ENCODE peak calls at places on chromosomes 3 and 15, in nine cellular contexts. B, A, H, Z, P, S, V, I and U are unnamed samples.

GRCh38 chr3:86923071-86923476 is 67.9 kb downstream of the VGLL3 start:
- DNase-seq in B (no peak), A (no peak), H (no peak), Z (peak; percentile 90), P (no peak), S (no peak), V (no peak), I (no peak), U (no peak)

GRCh38 chr15:56832125-56832524 is 86.3 kb upstream of the TCF12 start:
- DNase-seq in B (no peak), A (no peak), H (no peak), Z (no peak), P (no peak), S (peak; percentile 65), V (peak; percentile 14), I (peak; percentile 54), U (peak; percentile 79)

GRCh38 chr15:81400640-81401236 is 26.7 kb upstream of the TMC3 start:
- DNase-seq in B (peak; percentile 18), A (no peak), H (no peak), Z (peak; percentile 43), P (no peak), S (no peak), V (peak; percentile 20), I (no peak), U (peak; percentile 56)

GRCh38 chr3:58414538-58415197 is 19.0 kb downstream of the PDHB start:
- DNase-seq in B (peak; percentile 29), A (peak; percentile 4), H (peak; percentile 41), Z (peak; percentile 64), P (no peak), S (peak; percentile 44), V (peak; percentile 66), I (no peak), U (peak; percentile 83)

GRCh38 chr3:194154346-194154745 is 18.4 kb downstream of the HES1 start:
- DNase-seq in B (no peak), A (no peak), H (no peak), Z (no peak), P (no peak), S (no peak), V (no peak), I (no peak), U (no peak)

GRCh38 chr15:55527150-55527549 is 19.1 kb upstream of the DNAAF4 start:
- DNase-seq in B (no peak), A (no peak), H (no peak), Z (no peak), P (no peak), S (no peak), V (no peak), I (no peak), U (no peak)

GRCh38 chr15:45458746-45459403 is 63.7 kb downstream of the SLC30A4 start:
- DNase-seq in B (peak; percentile 43), A (peak; percentile 65), H (peak; percentile 87), Z (peak; percentile 63), P (no peak), S (peak; percentile 73), V (peak; percentile 82), I (peak; percentile 76), U (peak; percentile 83)

GRCh38 chr3:64190517-64191515 is 34.5 kb downstream of the PRICKLE2 start:
- DNase-seq in B (no peak), A (no peak), H (no peak), Z (peak; percentile 85), P (no peak), S (no peak), V (no peak), I (no peak), U (no peak)

GRCh38 chr3:123871946-123872345 is 12.2 kb downstream of the MYLK start:
- DNase-seq in B (no peak), A (no peak), H (no peak), Z (no peak), P (no peak), S (no peak), V (no peak), I (no peak), U (no peak)

GRCh38 chr3:39961404-39961693 is 151.9 kb downstream of the MYRIP start:
- DNase-seq in B (no peak), A (no peak), H (no peak), Z (no peak), P (no peak), S (no peak), V (no peak), I (no peak), U (no peak)

GRCh38 chr3:111596328-111596727 is 1.2 kb upstream of the ZBED2 start:
- DNase-seq in B (no peak), A (no peak), H (no peak), Z (no peak), P (no peak), S (no peak), V (no peak), I (no peak), U (no peak)

GRCh38 chr3:34178415-34178814 is 380.0 kb downstream of the PDCD6IP start:
- DNase-seq in B (no peak), A (no peak), H (no peak), Z (no peak), P (no peak), S (no peak), V (no peak), I (no peak), U (no peak)

GRCh38 chr3:38125305-38126120 is 11.4 kb downstream of the ACAA1 start:
- DNase-seq in B (no peak), A (no peak), H (no peak), Z (no peak), P (no peak), S (peak; percentile 13), V (no peak), I (no peak), U (no peak)

GRCh38 chr3:55579499-55579898 is 92.4 kb upstream of the WNT5A start:
- DNase-seq in B (no peak), A (no peak), H (no peak), Z (no peak), P (no peak), S (no peak), V (no peak), I (no peak), U (no peak)

GRCh38 chr15:89130194-89130593 is 41.9 kb downstream of the ABHD2 start:
- DNase-seq in B (peak; percentile 54), A (no peak), H (no peak), Z (no peak), P (no peak), S (no peak), V (no peak), I (no peak), U (no peak)

GRCh38 chr15:89666147-89666857 is 11.0 kb upstream of the KIF7 start:
- DNase-seq in B (no peak), A (no peak), H (no peak), Z (no peak), P (no peak), S (no peak), V (no peak), I (no peak), U (no peak)

GRCh38 chr15:81000626-81001179 is at the start of gene TLNRD1:
- DNase-seq in B (peak; percentile 76), A (peak; percentile 75), H (peak; percentile 90), Z (peak; percentile 93), P (peak; percentile 95), S (peak; percentile 95), V (peak; percentile 88), I (peak; percentile 88), U (peak; percentile 83)

GRCh38 chr3:45343947-45344346 is 44.4 kb upstream of the LARS2 start:
- DNase-seq in B (peak; percentile 24), A (no peak), H (no peak), Z (peak; percentile 16), P (no peak), S (no peak), V (no peak), I (no peak), U (no peak)

GRCh38 chr3:53229171-53229570 is 26.7 kb downstream of the TKT start:
- DNase-seq in B (no peak), A (no peak), H (no peak), Z (no peak), P (peak; percentile 39), S (no peak), V (no peak), I (no peak), U (no peak)

GRCh38 chr3:112333002-112333385 is at the start of gene CD200:
- DNase-seq in B (peak; percentile 13), A (peak; percentile 22), H (peak; percentile 77), Z (peak; percentile 43), P (peak; percentile 81), S (peak; percentile 54), V (peak; percentile 76), I (peak; percentile 76), U (peak; percentile 32)

GRCh38 chr3:60080648-60081047 is 1030.8 kb upstream of the CFAP20DC start:
- DNase-seq in B (no peak), A (no peak), H (no peak), Z (no peak), P (no peak), S (no peak), V (no peak), I (no peak), U (peak; percentile 60)

GRCh38 chr15:37059051-37059450 is 41.3 kb downstream of the MEIS2 start:
- DNase-seq in B (no peak), A (no peak), H (no peak), Z (peak; percentile 63), P (no peak), S (no peak), V (no peak), I (no peak), U (no peak)

GRCh38 chr3:195080125-195080524 is 190.8 kb downstream of the XXYLT1 start:
- DNase-seq in B (peak; percentile 47), A (no peak), H (no peak), Z (no peak), P (peak; percentile 11), S (no peak), V (no peak), I (no peak), U (no peak)

GRCh38 chr3:187777331-187778046 is 32.2 kb upstream of the BCL6 start:
- DNase-seq in B (no peak), A (no peak), H (peak; percentile 59), Z (peak; percentile 51), P (no peak), S (no peak), V (peak; percentile 7), I (no peak), U (peak; percentile 76)

GRCh38 chr3:36606871-36607765 is 157.2 kb downstream of the DCLK3 start:
- DNase-seq in B (no peak), A (no peak), H (no peak), Z (no peak), P (no peak), S (no peak), V (no peak), I (no peak), U (no peak)

GRCh38 chr15:39589193-39589814 is 8.4 kb downstream of the THBS1 start:
- DNase-seq in B (no peak), A (no peak), H (no peak), Z (peak; percentile 12), P (no peak), S (no peak), V (no peak), I (no peak), U (no peak)

GRCh38 chr3:128011140-128011539 is 41.1 kb upstream of the SEC61A1 start:
- DNase-seq in B (no peak), A (no peak), H (peak; percentile 34), Z (peak; percentile 24), P (no peak), S (no peak), V (peak; percentile 7), I (peak; percentile 37), U (no peak)

GRCh38 chr3:138234401-138235179 is 47.5 kb downstream of the ARMC8 start:
- DNase-seq in B (no peak), A (no peak), H (no peak), Z (peak; percentile 10), P (no peak), S (no peak), V (no peak), I (no peak), U (no peak)

GRCh38 chr15:90040618-90041017 is 39.5 kb downstream of the ZNF710 start:
- DNase-seq in B (no peak), A (no peak), H (no peak), Z (no peak), P (peak; percentile 69), S (no peak), V (no peak), I (no peak), U (no peak)

GRCh38 chr3:24494616-24495333 is at the start of gene THRB:
- DNase-seq in B (no peak), A (no peak), H (peak; percentile 31), Z (peak; percentile 47), P (peak; percentile 80), S (peak; percentile 81), V (peak; percentile 65), I (peak; percentile 67), U (peak; percentile 58)

GRCh38 chr3:186044973-186045372 is 63.9 kb downstream of the ETV5 start:
- DNase-seq in B (no peak), A (no peak), H (no peak), Z (no peak), P (no peak), S (no peak), V (peak; percentile 95), I (peak; percentile 56), U (peak; percentile 99)